ENCODE peak calls at places on chromosomes 13 and 19, in nine cellular contexts. One of them, this sample, is unnamed. For H3K4me1, the result is how much of the 10 kb centered on the place peaks cover.

GRCh38 chr19:19064098-19064722 is 416 bp downstream of the SLC25A42 start:
- DNase-seq in fibroblast of lung: no peak
- DNase-seq in breast epithelium: no peak
- DNase-seq in left ventricle myocardium inferior: no peak
- DNase-seq in heart right ventricle: no peak
- DNase-seq in psoas muscle: no peak
- DNase-seq in transverse colon: peak
- DNase-seq in CD8-positive, alpha-beta memory T cell: no peak
- DNase-seq in tibial nerve: no peak
- DNase-seq in this sample: no peak

GRCh38 chr13:31044658-31045620 is 112.5 kb downstream of the TEX26 start:
- DNase-seq in fibroblast of lung: no peak
- DNase-seq in breast epithelium: no peak
- DNase-seq in left ventricle myocardium inferior: no peak
- DNase-seq in heart right ventricle: no peak
- DNase-seq in psoas muscle: no peak
- DNase-seq in transverse colon: no peak
- DNase-seq in CD8-positive, alpha-beta memory T cell: no peak
- DNase-seq in tibial nerve: no peak
- DNase-seq in this sample: no peak

GRCh38 chr19:4622695-4623421 is 16.5 kb upstream of the TNFAIP8L1 start:
- DNase-seq in fibroblast of lung: no peak
- DNase-seq in breast epithelium: no peak
- DNase-seq in left ventricle myocardium inferior: no peak
- DNase-seq in heart right ventricle: no peak
- DNase-seq in psoas muscle: no peak
- DNase-seq in transverse colon: no peak
- DNase-seq in CD8-positive, alpha-beta memory T cell: no peak
- DNase-seq in tibial nerve: no peak
- DNase-seq in this sample: no peak

GRCh38 chr19:39399684-39400465 is 6.8 kb upstream of the ZFP36 start:
- DNase-seq in fibroblast of lung: no peak
- DNase-seq in breast epithelium: no peak
- DNase-seq in left ventricle myocardium inferior: no peak
- DNase-seq in heart right ventricle: no peak
- DNase-seq in psoas muscle: no peak
- DNase-seq in transverse colon: no peak
- DNase-seq in CD8-positive, alpha-beta memory T cell: no peak
- DNase-seq in tibial nerve: no peak
- DNase-seq in this sample: no peak

GRCh38 chr19:769610-770009 is 18.7 kb downstream of the MISP start:
- DNase-seq in fibroblast of lung: no peak
- DNase-seq in breast epithelium: no peak
- DNase-seq in left ventricle myocardium inferior: no peak
- DNase-seq in heart right ventricle: no peak
- DNase-seq in psoas muscle: no peak
- DNase-seq in transverse colon: no peak
- DNase-seq in CD8-positive, alpha-beta memory T cell: no peak
- DNase-seq in tibial nerve: no peak
- DNase-seq in this sample: no peak

GRCh38 chr13:66513728-66514127 is 716.4 kb downstream of the PCDH9 start:
- DNase-seq in fibroblast of lung: peak
- DNase-seq in breast epithelium: no peak
- DNase-seq in left ventricle myocardium inferior: no peak
- DNase-seq in heart right ventricle: no peak
- DNase-seq in psoas muscle: no peak
- DNase-seq in transverse colon: no peak
- DNase-seq in CD8-positive, alpha-beta memory T cell: no peak
- DNase-seq in tibial nerve: no peak
- DNase-seq in this sample: no peak

GRCh38 chr13:78022164-78022877 is 103.7 kb upstream of the EDNRB start:
- DNase-seq in fibroblast of lung: peak
- DNase-seq in breast epithelium: no peak
- DNase-seq in left ventricle myocardium inferior: no peak
- DNase-seq in heart right ventricle: no peak
- DNase-seq in psoas muscle: no peak
- DNase-seq in transverse colon: peak
- DNase-seq in CD8-positive, alpha-beta memory T cell: peak
- DNase-seq in tibial nerve: peak
- DNase-seq in this sample: no peak

GRCh38 chr13:25375727-25376358 is 4.1 kb downstream of the ATP8A2 start:
- DNase-seq in fibroblast of lung: peak
- DNase-seq in breast epithelium: no peak
- DNase-seq in left ventricle myocardium inferior: no peak
- DNase-seq in heart right ventricle: no peak
- DNase-seq in psoas muscle: no peak
- DNase-seq in transverse colon: peak
- DNase-seq in CD8-positive, alpha-beta memory T cell: peak
- DNase-seq in tibial nerve: peak
- DNase-seq in this sample: peak

GRCh38 chr19:6613711-6614110 is 22.8 kb upstream of the CD70 start:
- DNase-seq in fibroblast of lung: peak
- DNase-seq in breast epithelium: no peak
- DNase-seq in left ventricle myocardium inferior: no peak
- DNase-seq in heart right ventricle: no peak
- DNase-seq in psoas muscle: no peak
- DNase-seq in transverse colon: no peak
- DNase-seq in CD8-positive, alpha-beta memory T cell: no peak
- DNase-seq in tibial nerve: no peak
- DNase-seq in this sample: no peak

GRCh38 chr13:101915333-101915732 is 462.9 kb downstream of the ITGBL1 start:
- DNase-seq in fibroblast of lung: no peak
- DNase-seq in breast epithelium: no peak
- DNase-seq in left ventricle myocardium inferior: no peak
- DNase-seq in heart right ventricle: no peak
- DNase-seq in psoas muscle: no peak
- DNase-seq in transverse colon: no peak
- DNase-seq in CD8-positive, alpha-beta memory T cell: no peak
- DNase-seq in tibial nerve: no peak
- DNase-seq in this sample: no peak

GRCh38 chr19:31436121-31436776 is 87.0 kb upstream of the TSHZ3 start:
- DNase-seq in fibroblast of lung: peak
- DNase-seq in breast epithelium: no peak
- DNase-seq in left ventricle myocardium inferior: no peak
- DNase-seq in heart right ventricle: no peak
- DNase-seq in psoas muscle: no peak
- DNase-seq in transverse colon: no peak
- DNase-seq in CD8-positive, alpha-beta memory T cell: no peak
- DNase-seq in tibial nerve: no peak
- DNase-seq in this sample: no peak

GRCh38 chr19:52993342-52994178 is 20.2 kb upstream of the ERVV-1 start:
- DNase-seq in fibroblast of lung: peak
- DNase-seq in breast epithelium: peak
- DNase-seq in left ventricle myocardium inferior: peak
- DNase-seq in heart right ventricle: peak
- DNase-seq in psoas muscle: peak
- DNase-seq in transverse colon: peak
- DNase-seq in CD8-positive, alpha-beta memory T cell: peak
- DNase-seq in tibial nerve: peak
- DNase-seq in this sample: peak

GRCh38 chr13:59112375-59112774 is 1051.4 kb downstream of the DIAPH3 start:
- DNase-seq in fibroblast of lung: peak
- DNase-seq in breast epithelium: no peak
- DNase-seq in left ventricle myocardium inferior: no peak
- DNase-seq in heart right ventricle: no peak
- DNase-seq in psoas muscle: no peak
- DNase-seq in transverse colon: peak
- DNase-seq in CD8-positive, alpha-beta memory T cell: no peak
- DNase-seq in tibial nerve: no peak
- DNase-seq in this sample: peak

GRCh38 chr19:54606230-54606629 is 12.8 kb downstream of the LILRA1 start:
- DNase-seq in fibroblast of lung: no peak
- DNase-seq in breast epithelium: no peak
- DNase-seq in left ventricle myocardium inferior: no peak
- DNase-seq in heart right ventricle: no peak
- DNase-seq in psoas muscle: no peak
- DNase-seq in transverse colon: no peak
- DNase-seq in CD8-positive, alpha-beta memory T cell: no peak
- DNase-seq in tibial nerve: no peak
- DNase-seq in this sample: no peak

GRCh38 chr13:78339927-78340326 is 263.4 kb downstream of the POU4F1 start:
- DNase-seq in fibroblast of lung: no peak
- DNase-seq in breast epithelium: no peak
- DNase-seq in left ventricle myocardium inferior: peak
- DNase-seq in heart right ventricle: no peak
- DNase-seq in psoas muscle: no peak
- DNase-seq in transverse colon: no peak
- DNase-seq in CD8-positive, alpha-beta memory T cell: no peak
- DNase-seq in tibial nerve: no peak
- DNase-seq in this sample: no peak

GRCh38 chr13:110371550-110372465 is 64.7 kb downstream of the COL4A2 start:
- DNase-seq in fibroblast of lung: peak
- DNase-seq in breast epithelium: no peak
- DNase-seq in left ventricle myocardium inferior: no peak
- DNase-seq in heart right ventricle: no peak
- DNase-seq in psoas muscle: no peak
- DNase-seq in transverse colon: no peak
- DNase-seq in CD8-positive, alpha-beta memory T cell: no peak
- DNase-seq in tibial nerve: no peak
- DNase-seq in this sample: no peak
- H3K4me1 ChIP-seq in fibroblast of lung: under half
- H3K4me1 ChIP-seq in breast epithelium: under half
- H3K4me1 ChIP-seq in left ventricle myocardium inferior: half or more
- H3K4me1 ChIP-seq in heart right ventricle: half or more
- H3K4me1 ChIP-seq in psoas muscle: under half
- H3K4me1 ChIP-seq in transverse colon: under half
- H3K4me1 ChIP-seq in CD8-positive, alpha-beta memory T cell: under half
- H3K4me1 ChIP-seq in tibial nerve: under half
- H3K4me1 ChIP-seq in this sample: under half

GRCh38 chr13:22926176-22927007 is 254.4 kb upstream of the SGCG start:
- DNase-seq in fibroblast of lung: peak
- DNase-seq in breast epithelium: peak
- DNase-seq in left ventricle myocardium inferior: peak
- DNase-seq in heart right ventricle: peak
- DNase-seq in psoas muscle: peak
- DNase-seq in transverse colon: peak
- DNase-seq in CD8-positive, alpha-beta memory T cell: no peak
- DNase-seq in tibial nerve: peak
- DNase-seq in this sample: no peak

GRCh38 chr13:22929391-22930126 is 251.2 kb upstream of the SGCG start:
- DNase-seq in fibroblast of lung: peak
- DNase-seq in breast epithelium: no peak
- DNase-seq in left ventricle myocardium inferior: no peak
- DNase-seq in heart right ventricle: no peak
- DNase-seq in psoas muscle: no peak
- DNase-seq in transverse colon: no peak
- DNase-seq in CD8-positive, alpha-beta memory T cell: no peak
- DNase-seq in tibial nerve: no peak
- DNase-seq in this sample: no peak

GRCh38 chr13:22931576-22931975 is 249.2 kb upstream of the SGCG start:
- DNase-seq in fibroblast of lung: no peak
- DNase-seq in breast epithelium: no peak
- DNase-seq in left ventricle myocardium inferior: no peak
- DNase-seq in heart right ventricle: no peak
- DNase-seq in psoas muscle: no peak
- DNase-seq in transverse colon: no peak
- DNase-seq in CD8-positive, alpha-beta memory T cell: no peak
- DNase-seq in tibial nerve: no peak
- DNase-seq in this sample: no peak

GRCh38 chr13:22927008-22927393 is 253.8 kb upstream of the SGCG start:
- DNase-seq in fibroblast of lung: no peak
- DNase-seq in breast epithelium: no peak
- DNase-seq in left ventricle myocardium inferior: no peak
- DNase-seq in heart right ventricle: no peak
- DNase-seq in psoas muscle: no peak
- DNase-seq in transverse colon: no peak
- DNase-seq in CD8-positive, alpha-beta memory T cell: no peak
- DNase-seq in tibial nerve: no peak
- DNase-seq in this sample: no peak
- H3K4me3 ChIP-seq in fibroblast of lung: no peak
- H3K4me3 ChIP-seq in breast epithelium: peak
- H3K4me3 ChIP-seq in left ventricle myocardium inferior: peak
- H3K4me3 ChIP-seq in heart right ventricle: peak
- H3K4me3 ChIP-seq in psoas muscle: peak
- H3K4me3 ChIP-seq in transverse colon: peak
- H3K4me3 ChIP-seq in CD8-positive, alpha-beta memory T cell: no peak
- H3K4me3 ChIP-seq in tibial nerve: peak
- H3K4me3 ChIP-seq in this sample: no peak

DNA sequence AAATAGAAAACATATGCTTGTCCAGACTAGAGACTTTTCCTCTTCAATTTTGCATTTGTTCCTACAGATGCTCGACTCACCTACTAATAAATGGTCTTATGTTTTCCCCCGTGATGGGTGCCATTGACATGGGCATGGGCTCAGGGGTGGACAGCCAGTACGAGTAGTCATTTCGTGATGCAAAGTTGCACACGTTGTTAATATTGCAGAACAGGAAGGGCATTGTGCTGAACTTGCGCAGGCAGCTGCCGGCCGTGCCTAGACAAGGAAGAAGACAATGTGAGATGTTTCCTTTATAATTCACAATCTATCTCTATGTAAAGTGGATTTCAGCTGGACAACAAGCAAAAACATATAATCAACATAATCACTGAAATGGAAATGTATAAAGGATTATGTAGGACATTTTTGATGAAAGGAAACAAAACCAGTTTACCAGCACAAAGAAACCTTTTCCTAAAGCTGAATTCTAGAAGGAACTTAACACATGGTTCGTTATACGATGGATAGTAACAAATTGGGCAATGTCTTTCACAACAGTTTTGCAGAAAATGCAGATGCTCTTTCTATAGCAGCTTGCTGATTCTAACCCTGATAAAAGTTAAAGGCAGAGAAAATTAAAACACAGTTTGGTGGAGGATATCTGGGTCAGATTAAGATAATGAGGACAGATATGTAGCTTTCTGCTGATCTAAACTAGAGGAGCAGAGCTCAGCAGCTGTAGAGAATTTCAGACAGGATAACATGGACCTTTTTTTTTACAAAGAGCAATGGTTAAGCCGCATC is 145.7 kb downstream of the COL4A1 start:
- DNase-seq in fibroblast of lung: no peak
- DNase-seq in breast epithelium: no peak
- DNase-seq in left ventricle myocardium inferior: peak
- DNase-seq in heart right ventricle: no peak
- DNase-seq in psoas muscle: no peak
- DNase-seq in transverse colon: no peak
- DNase-seq in CD8-positive, alpha-beta memory T cell: no peak
- DNase-seq in tibial nerve: peak
- DNase-seq in this sample: no peak
- H3K4me1 ChIP-seq in fibroblast of lung: under half
- H3K4me1 ChIP-seq in breast epithelium: under half
- H3K4me1 ChIP-seq in left ventricle myocardium inferior: under half
- H3K4me1 ChIP-seq in heart right ventricle: under half
- H3K4me1 ChIP-seq in psoas muscle: under half
- H3K4me1 ChIP-seq in transverse colon: under half
- H3K4me1 ChIP-seq in CD8-positive, alpha-beta memory T cell: under half
- H3K4me1 ChIP-seq in tibial nerve: under half
- H3K4me1 ChIP-seq in this sample: under half

DNA sequence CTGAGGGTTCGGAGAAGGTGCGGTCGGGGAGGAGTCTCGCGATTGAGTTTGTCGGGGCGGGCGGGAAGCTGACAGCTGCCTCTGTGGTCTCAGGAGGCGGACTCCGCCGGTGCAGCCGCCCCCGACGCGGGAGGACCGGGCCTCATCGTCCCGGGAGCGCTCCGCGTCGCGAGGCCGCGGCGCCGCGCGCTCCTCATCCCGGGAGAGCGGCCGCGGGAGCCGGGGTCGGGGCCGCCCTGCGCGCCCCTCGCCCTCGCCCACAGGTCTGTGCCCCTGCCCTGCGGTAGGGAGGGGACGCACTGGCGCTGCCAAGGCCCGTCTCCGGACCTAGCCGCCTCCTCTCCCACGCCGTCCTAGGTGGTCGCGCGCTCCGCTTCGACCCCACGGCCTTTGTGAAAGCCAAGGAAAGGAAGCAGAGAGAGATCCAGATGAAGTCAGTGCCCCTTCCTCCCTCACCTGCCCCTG is 6.9 kb downstream of the PGLYRP1 start:
- DNase-seq in fibroblast of lung: no peak
- DNase-seq in breast epithelium: no peak
- DNase-seq in left ventricle myocardium inferior: no peak
- DNase-seq in heart right ventricle: no peak
- DNase-seq in psoas muscle: no peak
- DNase-seq in transverse colon: no peak
- DNase-seq in CD8-positive, alpha-beta memory T cell: peak
- DNase-seq in tibial nerve: no peak
- DNase-seq in this sample: no peak
- H3K4me3 ChIP-seq in fibroblast of lung: peak
- H3K4me3 ChIP-seq in breast epithelium: peak
- H3K4me3 ChIP-seq in left ventricle myocardium inferior: peak
- H3K4me3 ChIP-seq in heart right ventricle: peak
- H3K4me3 ChIP-seq in psoas muscle: peak
- H3K4me3 ChIP-seq in transverse colon: peak
- H3K4me3 ChIP-seq in CD8-positive, alpha-beta memory T cell: peak
- H3K4me3 ChIP-seq in tibial nerve: peak
- H3K4me3 ChIP-seq in this sample: no peak